ENCODE peak calls at places on chromosomes 12 and 14, in seven cellular contexts. L is NCI-H1105; D is anterior cingulate cortex; B is hippocampal formation; J is ovary; Q is lower lobe of right lung; V is effector memory CD8-positive, alpha-beta T cell. T is an unnamed sample.

GRCh38 chr14:62303437-62303836 is 541.2 kb downstream of the SNAPC1 start:
- DNase-seq in J (no peak), L (no peak), V (no peak), Q (no peak), B (no peak), D (no peak), T (no peak)

GRCh38 chr12:96099986-96100385 is 64.6 kb upstream of the LTA4H start:
- DNase-seq in J (no peak), D (no peak), Q (no peak), L (no peak), B (no peak), V (no peak), T (no peak)

GRCh38 chr12:65618574-65618973 is 205.7 kb upstream of the HMGA2 start:
- DNase-seq in J (no peak), Q (no peak), D (no peak), V (no peak), L (no peak), B (no peak), T (no peak)

GRCh38 chr12:23771230-23771949 is 178.1 kb downstream of the SOX5 start:
- DNase-seq in V (no peak), Q (no peak), D (peak), B (peak), J (no peak), L (no peak), T (no peak)

GRCh38 chr12:112149596-112149995 is 24.2 kb downstream of the TRAFD1 start:
- DNase-seq in Q (no peak), V (no peak), B (no peak), J (no peak), D (no peak), L (no peak), T (peak)

GRCh38 chr14:49863483-49864262 is 11.1 kb upstream of the NEMF start:
- DNase-seq in L (no peak), J (no peak), V (no peak), Q (no peak), D (no peak), B (no peak), T (no peak)

GRCh38 chr12:52395761-52396434 is 10.2 kb downstream of the KRT82 start:
- DNase-seq in V (no peak), J (peak), Q (no peak), L (no peak), B (no peak), D (no peak), T (no peak)

GRCh38 chr14:74038015-74038859 is 19.1 kb downstream of the BBOF1 start:
- DNase-seq in D (no peak), Q (no peak), L (peak), B (peak), J (no peak), V (peak), T (no peak)

GRCh38 chr14:55383039-55383438 is 28.6 kb downstream of the ATG14 start:
- DNase-seq in B (no peak), D (no peak), V (no peak), J (no peak), L (no peak), Q (no peak), T (no peak)

GRCh38 chr12:6312529-6313325 is 2.2 kb downstream of the PLEKHG6 start:
- DNase-seq in V (no peak), L (no peak), Q (peak), D (no peak), B (no peak), J (no peak), T (peak)

GRCh38 chr12:123062682-123063426 is 82.4 kb downstream of the ARL6IP4 start:
- DNase-seq in L (no peak), B (no peak), D (no peak), J (peak), V (no peak), Q (peak), T (peak)

GRCh38 chr12:51923506-51924365 is 16.4 kb downstream of the ACVRL1 start:
- DNase-seq in J (peak), V (peak), L (no peak), Q (peak), D (no peak), B (no peak), T (peak)

GRCh38 chr14:76237349-76237990 is 85.7 kb downstream of the GPATCH2L start:
- DNase-seq in D (no peak), L (no peak), Q (no peak), V (no peak), J (no peak), B (no peak), T (no peak)

GRCh38 chr14:39184628-39185255 is 9.7 kb downstream of the PNN start:
- DNase-seq in J (no peak), D (no peak), V (no peak), Q (no peak), L (no peak), B (no peak), T (no peak)

GRCh38 chr12:55760663-55761062 is 17.7 kb downstream of the GDF11 start:
- DNase-seq in J (no peak), V (no peak), B (no peak), Q (no peak), D (no peak), L (no peak), T (no peak)

GRCh38 chr12:7162691-7163114 is 26.8 kb upstream of the PEX5 start:
- DNase-seq in L (peak), V (no peak), J (no peak), B (peak), Q (peak), D (peak), T (no peak)

GRCh38 chr12:22626429-22626828 is 1.5 kb downstream of the ETNK1 start:
- DNase-seq in L (no peak), D (no peak), V (peak), J (no peak), Q (no peak), B (no peak), T (no peak)

GRCh38 chr12:51887476-51888315 is at the start of gene ANKRD33:
- DNase-seq in D (no peak), Q (no peak), L (no peak), V (no peak), B (no peak), J (no peak), T (no peak)

GRCh38 chr12:88519802-88520435 is 60.4 kb downstream of the KITLG start:
- DNase-seq in B (no peak), L (no peak), V (no peak), Q (no peak), J (no peak), D (no peak), T (no peak)

GRCh38 chr12:120710805-120711296 is 593 bp downstream of the UNC119B start:
- DNase-seq in Q (peak), L (no peak), J (no peak), V (no peak), B (no peak), D (no peak), T (no peak)

GRCh38 chr14:29710015-29710414 is 217.6 kb downstream of the PRKD1 start:
- DNase-seq in D (no peak), J (no peak), L (no peak), Q (no peak), B (peak), V (no peak), T (no peak)

GRCh38 chr14:63504628-63505027 is 38.5 kb downstream of the PPP2R5E start:
- DNase-seq in B (no peak), L (no peak), J (no peak), Q (no peak), V (no peak), D (no peak), T (no peak)

GRCh38 chr14:53278602-53279506 is 125.7 kb upstream of the DDHD1 start:
- DNase-seq in Q (no peak), D (no peak), L (no peak), J (no peak), V (no peak), B (no peak), T (no peak)

GRCh38 chr14:74917646-74918081 is 5.4 kb downstream of the RPS6KL1 start:
- DNase-seq in L (no peak), B (no peak), J (peak), Q (no peak), V (no peak), D (no peak), T (no peak)

GRCh38 chr14:22456986-22457594 is 131.9 kb downstream of the DAD1 start:
- DNase-seq in V (no peak), J (no peak), Q (no peak), L (no peak), D (no peak), B (no peak), T (no peak)

GRCh38 chr14:71003156-71003555 is 95.9 kb downstream of the PCNX1 start:
- DNase-seq in B (no peak), Q (no peak), D (no peak), V (no peak), J (no peak), L (no peak), T (no peak)

GRCh38 chr14:56210570-56210969 is 92.4 kb downstream of the PELI2 start:
- DNase-seq in V (no peak), L (no peak), Q (no peak), D (no peak), B (no peak), J (no peak), T (no peak)

GRCh38 chr12:51921017-51921725 is 13.9 kb downstream of the ACVRL1 start:
- DNase-seq in D (no peak), L (no peak), Q (no peak), J (no peak), V (no peak), B (no peak), T (no peak)

GRCh38 chr14:60161176-60162107 is 3.8 kb downstream of the DHRS7 start:
- DNase-seq in B (no peak), J (no peak), V (no peak), Q (no peak), D (no peak), L (peak), T (no peak)